ENCODE peak calls at places on chromosomes 12 and 14, in five cellular contexts. One of them, this sample, is unnamed. For H3K27me3, the result is how much of the 10 kb centered on the place peaks cover.

GRCh38 chr12:13595536-13596450 is 385.6 kb downstream of the GRIN2B start:
- DNase-seq in esophagus squamous epithelium: no peak
- DNase-seq in lung: no peak
- DNase-seq in adrenal gland: no peak
- DNase-seq in tibial artery: no peak
- DNase-seq in this sample: no peak

GRCh38 chr12:125403145-125403789 is 338.0 kb downstream of the AACS start:
- DNase-seq in esophagus squamous epithelium: no peak
- DNase-seq in lung: no peak
- DNase-seq in adrenal gland: peak
- DNase-seq in tibial artery: no peak
- DNase-seq in this sample: peak

GRCh38 chr12:99523853-99524252 is 123.7 kb upstream of the GARIN6 start:
- DNase-seq in esophagus squamous epithelium: no peak
- DNase-seq in lung: no peak
- DNase-seq in adrenal gland: no peak
- DNase-seq in tibial artery: no peak
- DNase-seq in this sample: no peak

GRCh38 chr12:104414581-104415305 is 42.0 kb upstream of the CHST11 start:
- DNase-seq in esophagus squamous epithelium: no peak
- DNase-seq in lung: no peak
- DNase-seq in adrenal gland: no peak
- DNase-seq in tibial artery: no peak
- DNase-seq in this sample: no peak

GRCh38 chr14:87334997-87335675 is 657.8 kb downstream of the GALC start:
- DNase-seq in esophagus squamous epithelium: no peak
- DNase-seq in lung: no peak
- DNase-seq in adrenal gland: no peak
- DNase-seq in tibial artery: no peak
- DNase-seq in this sample: peak

GRCh38 chr14:102795060-102795925 is 18.0 kb downstream of the TRAF3 start:
- DNase-seq in esophagus squamous epithelium: peak
- DNase-seq in lung: peak
- DNase-seq in adrenal gland: peak
- DNase-seq in tibial artery: peak
- DNase-seq in this sample: peak

GRCh38 chr14:54893151-54893760 is 9.4 kb downstream of the GCH1 start:
- DNase-seq in esophagus squamous epithelium: no peak
- DNase-seq in lung: no peak
- DNase-seq in adrenal gland: peak
- DNase-seq in tibial artery: no peak
- DNase-seq in this sample: peak

GRCh38 chr14:72558721-72559120 is 335.2 kb downstream of the DPF3 start:
- DNase-seq in esophagus squamous epithelium: no peak
- DNase-seq in lung: no peak
- DNase-seq in adrenal gland: no peak
- DNase-seq in tibial artery: no peak
- DNase-seq in this sample: no peak

GRCh38 chr14:104602933-104603325 is 1.6 kb downstream of the TMEM179 start:
- DNase-seq in esophagus squamous epithelium: no peak
- DNase-seq in lung: no peak
- DNase-seq in adrenal gland: no peak
- DNase-seq in tibial artery: peak
- DNase-seq in this sample: no peak

DNA sequence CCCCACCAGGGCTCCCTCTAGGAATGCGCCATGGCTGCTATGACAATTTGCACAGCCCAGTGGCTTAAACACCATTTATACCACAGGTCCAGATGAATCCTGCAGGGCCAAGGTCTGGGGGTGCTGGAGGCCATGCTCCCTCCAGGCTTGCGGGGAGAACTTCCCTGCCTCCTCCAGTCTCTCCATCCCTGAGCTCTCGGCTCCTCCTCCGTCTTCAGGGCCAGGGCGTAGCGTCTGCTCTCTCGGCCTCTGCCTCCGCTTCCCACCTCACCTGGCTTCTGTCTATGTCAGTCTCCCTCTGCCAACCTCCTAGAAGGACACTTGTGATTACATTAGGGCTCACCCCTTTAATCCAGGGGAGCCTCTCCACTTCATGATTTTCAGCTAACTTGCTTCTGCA is 401.3 kb downstream of the TMEM121 start:
- DNase-seq in esophagus squamous epithelium: no peak
- DNase-seq in lung: no peak
- DNase-seq in adrenal gland: no peak
- DNase-seq in tibial artery: no peak
- DNase-seq in this sample: no peak
- TF ChIP-seq CTCF in esophagus squamous epithelium: no peak
- TF ChIP-seq CTCF in lung: no peak
- TF ChIP-seq CTCF in adrenal gland: no peak
- TF ChIP-seq CTCF in tibial artery: no peak
- TF ChIP-seq CTCF in this sample: no peak

DNA sequence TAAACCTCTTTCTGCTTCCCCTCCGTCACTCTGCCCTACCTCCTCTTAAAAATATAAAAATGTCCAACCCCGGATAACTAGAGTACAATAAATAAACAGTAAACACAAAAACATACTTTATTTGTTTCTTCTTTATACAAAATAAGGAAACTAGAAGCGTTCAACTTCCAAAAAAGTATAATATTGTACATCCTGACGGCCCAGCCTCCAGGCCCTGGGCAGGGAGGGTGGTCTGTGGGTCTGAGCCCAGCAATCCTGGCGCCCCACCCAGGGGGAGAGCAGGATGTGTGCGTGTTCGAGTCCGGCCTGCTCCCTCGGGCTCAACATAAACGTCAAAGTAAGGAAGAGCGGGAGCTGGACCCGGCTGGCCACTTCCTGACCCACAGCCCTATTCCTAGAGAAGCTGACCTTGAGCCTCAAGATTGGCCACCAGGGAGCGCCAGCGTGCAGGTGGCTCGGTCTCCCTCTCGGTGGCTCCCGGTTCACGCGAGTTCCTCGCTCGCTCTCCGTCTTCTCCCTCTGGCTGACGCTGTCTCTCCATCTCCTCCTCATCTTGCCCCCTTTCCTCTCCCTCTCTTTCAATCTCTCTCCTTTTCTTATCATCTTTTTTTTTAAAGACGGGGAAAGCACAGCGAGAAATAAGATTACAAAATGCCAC is 9.4 kb downstream of the LHX5 start:
- DNase-seq in esophagus squamous epithelium: no peak
- DNase-seq in lung: peak
- DNase-seq in adrenal gland: peak
- DNase-seq in tibial artery: peak
- DNase-seq in this sample: peak
- H3K27me3 ChIP-seq in esophagus squamous epithelium: under half
- H3K27me3 ChIP-seq in lung: under half
- H3K27me3 ChIP-seq in adrenal gland: half or more
- H3K27me3 ChIP-seq in tibial artery: half or more
- H3K27me3 ChIP-seq in this sample: half or more

GRCh38 chr12:10094648-10095047 is 4.1 kb downstream of the CLEC1A start:
- DNase-seq in esophagus squamous epithelium: no peak
- DNase-seq in lung: no peak
- DNase-seq in adrenal gland: no peak
- DNase-seq in tibial artery: no peak
- DNase-seq in this sample: no peak
- H3K4me3 ChIP-seq in esophagus squamous epithelium: no peak
- H3K4me3 ChIP-seq in lung: no peak
- H3K4me3 ChIP-seq in adrenal gland: no peak
- H3K4me3 ChIP-seq in tibial artery: no peak
- H3K4me3 ChIP-seq in this sample: no peak

GRCh38 chr12:123891516-123892179 is 81.0 kb downstream of the CCDC92 start:
- DNase-seq in esophagus squamous epithelium: no peak
- DNase-seq in lung: no peak
- DNase-seq in adrenal gland: no peak
- DNase-seq in tibial artery: no peak
- DNase-seq in this sample: peak
- TF ChIP-seq CTCF in esophagus squamous epithelium: no peak
- TF ChIP-seq CTCF in lung: no peak
- TF ChIP-seq CTCF in adrenal gland: no peak
- TF ChIP-seq CTCF in tibial artery: no peak
- TF ChIP-seq CTCF in this sample: peak

DNA sequence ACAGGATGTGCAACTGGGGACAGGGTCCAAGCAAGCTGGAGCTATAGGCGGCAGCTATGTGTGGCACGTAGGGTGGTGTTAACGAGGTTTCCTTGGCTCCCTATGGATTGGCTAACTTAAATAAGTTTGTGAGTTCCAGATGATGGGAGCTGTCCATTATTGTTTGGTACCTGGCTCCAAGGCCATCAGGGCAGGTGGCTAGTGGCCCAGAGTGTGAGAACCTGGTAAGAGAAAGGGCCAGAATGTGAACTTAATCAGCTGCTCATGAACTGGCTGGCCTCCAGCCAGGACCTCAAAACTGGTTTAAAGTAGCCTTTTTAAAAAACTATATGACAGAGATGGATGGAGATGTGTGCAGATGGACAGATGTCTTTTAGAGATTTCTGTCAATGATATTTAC is 1.5 kb upstream of the BDKRB2 start:
- DNase-seq in esophagus squamous epithelium: no peak
- DNase-seq in lung: no peak
- DNase-seq in adrenal gland: no peak
- DNase-seq in tibial artery: no peak
- DNase-seq in this sample: no peak
- H3K27me3 ChIP-seq in esophagus squamous epithelium: under half
- H3K27me3 ChIP-seq in lung: under half
- H3K27me3 ChIP-seq in adrenal gland: under half
- H3K27me3 ChIP-seq in tibial artery: half or more
- H3K27me3 ChIP-seq in this sample: under half

GRCh38 chr14:105944632-105945610 is 418.5 kb downstream of the TMEM121 start:
- DNase-seq in esophagus squamous epithelium: no peak
- DNase-seq in lung: peak
- DNase-seq in adrenal gland: peak
- DNase-seq in tibial artery: peak
- DNase-seq in this sample: peak

GRCh38 chr14:105941226-105942166 is 415.1 kb downstream of the TMEM121 start:
- DNase-seq in esophagus squamous epithelium: no peak
- DNase-seq in lung: peak
- DNase-seq in adrenal gland: peak
- DNase-seq in tibial artery: peak
- DNase-seq in this sample: no peak

GRCh38 chr14:105940534-105941225 is 414.3 kb downstream of the TMEM121 start:
- DNase-seq in esophagus squamous epithelium: no peak
- DNase-seq in lung: peak
- DNase-seq in adrenal gland: peak
- DNase-seq in tibial artery: peak
- DNase-seq in this sample: no peak

GRCh38 chr14:105945891-105946290 is 419.5 kb downstream of the TMEM121 start:
- DNase-seq in esophagus squamous epithelium: no peak
- DNase-seq in lung: peak
- DNase-seq in adrenal gland: no peak
- DNase-seq in tibial artery: no peak
- DNase-seq in this sample: peak

DNA sequence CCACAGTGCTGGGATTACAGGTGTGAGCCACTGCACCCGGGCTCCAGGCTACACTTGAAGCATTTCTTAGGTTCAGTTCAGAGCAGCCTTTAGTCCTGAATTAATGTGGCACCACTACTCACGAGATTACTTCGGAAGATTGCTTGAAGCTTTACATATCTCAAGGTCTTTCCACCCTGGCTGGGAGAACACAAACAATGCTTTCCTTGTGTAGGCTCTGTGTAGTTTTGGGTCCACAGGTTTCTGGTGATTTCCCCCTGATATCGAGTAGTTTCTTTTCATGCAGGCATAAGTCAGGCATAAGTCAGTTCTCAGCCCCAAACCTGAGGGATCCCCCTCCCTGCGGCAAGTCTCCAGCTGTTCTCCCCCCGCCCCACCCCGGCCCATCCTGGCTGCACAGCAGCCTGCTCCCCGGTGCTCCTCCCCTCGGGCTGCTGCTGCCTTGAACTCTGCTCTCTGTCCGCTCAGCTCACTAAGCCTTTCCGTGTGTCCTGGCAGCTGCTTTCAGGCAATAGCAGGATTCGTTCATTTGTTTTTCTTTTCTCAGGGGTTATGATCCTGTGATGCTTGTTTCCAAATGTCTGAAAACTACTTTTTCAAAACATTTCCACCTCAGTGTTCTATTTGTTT is 417.7 kb downstream of the TMEM121 start:
- DNase-seq in esophagus squamous epithelium: no peak
- DNase-seq in lung: peak
- DNase-seq in adrenal gland: no peak
- DNase-seq in tibial artery: no peak
- DNase-seq in this sample: no peak
- H3K4me3 ChIP-seq in esophagus squamous epithelium: no peak
- H3K4me3 ChIP-seq in lung: no peak
- H3K4me3 ChIP-seq in adrenal gland: no peak
- H3K4me3 ChIP-seq in tibial artery: no peak
- H3K4me3 ChIP-seq in this sample: no peak

DNA sequence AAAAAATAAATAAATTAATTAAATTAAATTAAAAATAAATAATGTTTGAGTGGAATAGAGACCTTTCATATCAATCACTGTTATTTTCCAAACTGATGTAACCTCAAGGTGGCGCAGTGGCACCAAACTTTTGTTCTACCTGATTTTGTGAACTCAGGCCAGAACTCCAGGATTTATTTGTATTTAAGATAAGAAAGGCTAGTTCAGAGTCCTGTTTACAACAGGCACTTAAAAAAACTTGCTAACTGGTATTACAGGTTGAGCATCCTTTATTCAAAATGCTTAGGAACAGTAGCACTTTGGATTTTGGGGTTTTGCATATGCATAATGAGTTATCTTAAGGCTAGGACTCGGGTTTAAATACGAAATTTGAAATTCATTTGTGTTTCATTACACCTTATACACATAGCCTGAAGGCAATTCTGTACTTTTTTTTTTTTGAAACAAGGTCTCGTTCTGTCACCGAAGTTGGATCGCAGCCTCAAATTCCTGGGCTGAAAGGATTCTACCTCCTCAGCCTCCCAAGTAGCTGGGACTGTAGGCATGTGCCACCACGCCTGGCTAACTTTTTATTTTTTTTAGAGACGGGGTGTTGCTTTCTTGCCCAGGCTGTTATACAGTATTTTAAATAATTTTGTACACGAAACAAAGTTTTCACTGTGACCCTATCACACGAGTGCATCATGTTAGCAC is 32.4 kb downstream of the YY1 start:
- DNase-seq in esophagus squamous epithelium: no peak
- DNase-seq in lung: peak
- DNase-seq in adrenal gland: peak
- DNase-seq in tibial artery: no peak
- DNase-seq in this sample: peak
- TF ChIP-seq CTCF in esophagus squamous epithelium: peak
- TF ChIP-seq CTCF in lung: peak
- TF ChIP-seq CTCF in adrenal gland: peak
- TF ChIP-seq CTCF in tibial artery: no peak
- TF ChIP-seq CTCF in this sample: peak

GRCh38 chr12:10171954-10172353 is at the start of gene OLR1:
- DNase-seq in esophagus squamous epithelium: no peak
- DNase-seq in lung: no peak
- DNase-seq in adrenal gland: no peak
- DNase-seq in tibial artery: no peak
- DNase-seq in this sample: no peak
- H3K27me3 ChIP-seq in esophagus squamous epithelium: under half
- H3K27me3 ChIP-seq in lung: under half
- H3K27me3 ChIP-seq in adrenal gland: under half
- H3K27me3 ChIP-seq in tibial artery: under half
- H3K27me3 ChIP-seq in this sample: under half